ENCODE peak calls at places on chromosomes 4 and X, in seven cellular contexts. B is mesenchymal stem cell, F is NCI-H1930, H is fibroblast of villous mesenchyme, T is EH, W is HT1080, C is HFF-Myc. R is an unnamed sample.

GRCh38 chrX:80014141-80014940 is at the start of gene TBX22:
- DNase-seq in B (no peak), H (no peak), T (no peak), F (no peak), C (no peak), W (no peak), R (no peak)

GRCh38 chr4:3571921-3572320 is 39.7 kb upstream of the LRPAP1 start:
- DNase-seq in F (no peak), H (no peak), B (no peak), W (no peak), C (no peak), T (no peak), R (no peak)

GRCh38 chr4:158280856-158281255 is 70.6 kb downstream of the TMEM144 start:
- DNase-seq in B (no peak), W (no peak), F (no peak), C (no peak), T (peak; percentile 4), H (no peak), R (no peak)

GRCh38 chrX:21986596-21986995 is 45.5 kb upstream of the PHEX start:
- DNase-seq in F (no peak), B (no peak), C (no peak), W (no peak), T (peak; percentile 38), H (no peak), R (no peak)

GRCh38 chrX:12139934-12140611 is 1.8 kb downstream of the FRMPD4 start:
- DNase-seq in W (no peak), T (peak; percentile 17), B (no peak), H (no peak), F (no peak), C (no peak), R (no peak)

GRCh38 chrX:109352121-109352556 is 129.7 kb downstream of the GUCY2F start:
- DNase-seq in C (no peak), F (no peak), H (peak; percentile 18), B (peak; percentile 35), T (no peak), W (no peak), R (no peak)

GRCh38 chrX:64206556-64207162 is 1.2 kb upstream of the AMER1 start:
- DNase-seq in W (no peak), H (peak; percentile 43), C (no peak), T (peak; percentile 11), F (no peak), B (peak; percentile 57), R (no peak)

GRCh38 chrX:14356401-14356800 is 172.9 kb upstream of the GLRA2 start:
- DNase-seq in T (peak; percentile 84), F (no peak), W (peak; percentile 1), B (peak; percentile 9), C (no peak), H (peak; percentile 47), R (no peak)

GRCh38 chr4:81896936-81897335 is 425.2 kb upstream of the RASGEF1B start:
- DNase-seq in B (no peak), T (no peak), H (no peak), W (no peak), C (no peak), F (no peak), R (no peak)

GRCh38 chr4:138114434-138114833 is 127.7 kb downstream of the SLC7A11 start:
- DNase-seq in H (peak; percentile 21), F (no peak), C (no peak), T (peak; percentile 10), W (no peak), B (peak; percentile 12), R (no peak)

GRCh38 chr4:145799225-145799624 is 119.3 kb downstream of the C4orf51 start:
- DNase-seq in B (no peak), T (no peak), C (no peak), W (no peak), F (no peak), H (no peak), R (no peak)

GRCh38 chr4:113435893-113436292 is 325.6 kb downstream of the CAMK2D start:
- DNase-seq in B (peak; percentile 87), H (peak; percentile 87), W (peak; percentile 85), F (no peak), T (peak; percentile 90), C (peak; percentile 83), R (no peak)

GRCh38 chr4:188145626-188146025 is 6.4 kb downstream of the TRIML1 start:
- DNase-seq in H (no peak), C (no peak), T (no peak), F (no peak), B (no peak), W (peak; percentile 81), R (no peak)

GRCh38 chr4:123578276-123579014 is 181.8 kb downstream of the SPRY1 start:
- DNase-seq in H (no peak), C (no peak), B (no peak), F (no peak), T (no peak), W (no peak), R (no peak)

GRCh38 chrX:129981752-129982299 is 609 bp upstream of the BCORL1 start:
- DNase-seq in F (no peak), C (no peak), H (no peak), T (no peak), B (no peak), W (no peak), R (no peak)